ENCODE peak calls at places on chromosomes 13 and 19, in four cellular contexts. J is stomach, P is small intestine, M is transverse colon. L is an unnamed sample.

GRCh38 chr19:29515706-29516357 is 10.0 kb upstream of the VSTM2B start:
- DNase-seq in J (no peak), P (no peak), M (no peak), L (peak)

GRCh38 chr19:19554074-19555023 is 16.3 kb downstream of the CILP2 start:
- DNase-seq in J (peak), P (peak), M (peak), L (no peak)

GRCh38 chr13:31048521-31048920 is 113.2 kb downstream of the HSPH1 start:
- DNase-seq in J (no peak), P (no peak), M (no peak), L (no peak)

GRCh38 chr13:74778946-74779345 is 644.7 kb upstream of the KLF12 start:
- DNase-seq in J (no peak), P (no peak), M (no peak), L (no peak)

GRCh38 chr19:48961051-48961649 is 4.0 kb upstream of the FTL start:
- DNase-seq in J (no peak), P (no peak), M (peak), L (no peak)

GRCh38 chr13:34070006-34070405 is 252.1 kb downstream of the RFC3 start:
- DNase-seq in J (no peak), P (no peak), M (no peak), L (no peak)

GRCh38 chr19:49091391-49092038 is 6.3 kb downstream of the SNRNP70 start:
- DNase-seq in J (no peak), P (no peak), M (no peak), L (no peak)

GRCh38 chr13:33931397-33931987 is 113.5 kb downstream of the RFC3 start:
- DNase-seq in J (no peak), P (peak), M (no peak), L (no peak)

GRCh38 chr19:46413262-46414031 is at the start of gene CCDC8:
- DNase-seq in J (no peak), P (no peak), M (peak), L (peak)

GRCh38 chr13:102035969-102036368 is 365.9 kb downstream of the FGF14 start:
- DNase-seq in J (no peak), P (no peak), M (no peak), L (no peak)

GRCh38 chr19:39030854-39031367 is 1.4 kb downstream of the FBXO27 start:
- DNase-seq in J (no peak), P (no peak), M (no peak), L (no peak)
- H3K27ac ChIP-seq in J (peak), P (no peak), M (no peak), L (peak)

GRCh38 chr19:40588110-40588854 is 11.6 kb downstream of the SHKBP1 start:
- DNase-seq in J (no peak), P (no peak), M (no peak), L (no peak)

GRCh38 chr19:40585241-40585640 is 8.6 kb downstream of the SHKBP1 start:
- DNase-seq in J (no peak), P (no peak), M (no peak), L (no peak)

GRCh38 chr19:40585677-40586422 is 9.2 kb downstream of the SHKBP1 start:
- DNase-seq in J (no peak), P (no peak), M (no peak), L (no peak)

GRCh38 chr19:40588926-40589569 is 12.1 kb upstream of the LTBP4 start:
- DNase-seq in J (no peak), P (no peak), M (no peak), L (no peak)

GRCh38 chr19:40586611-40587010 is 9.9 kb downstream of the SHKBP1 start:
- DNase-seq in J (no peak), P (no peak), M (no peak), L (no peak)
- H3K27ac ChIP-seq in J (no peak), P (no peak), M (no peak), L (no peak)

DNA sequence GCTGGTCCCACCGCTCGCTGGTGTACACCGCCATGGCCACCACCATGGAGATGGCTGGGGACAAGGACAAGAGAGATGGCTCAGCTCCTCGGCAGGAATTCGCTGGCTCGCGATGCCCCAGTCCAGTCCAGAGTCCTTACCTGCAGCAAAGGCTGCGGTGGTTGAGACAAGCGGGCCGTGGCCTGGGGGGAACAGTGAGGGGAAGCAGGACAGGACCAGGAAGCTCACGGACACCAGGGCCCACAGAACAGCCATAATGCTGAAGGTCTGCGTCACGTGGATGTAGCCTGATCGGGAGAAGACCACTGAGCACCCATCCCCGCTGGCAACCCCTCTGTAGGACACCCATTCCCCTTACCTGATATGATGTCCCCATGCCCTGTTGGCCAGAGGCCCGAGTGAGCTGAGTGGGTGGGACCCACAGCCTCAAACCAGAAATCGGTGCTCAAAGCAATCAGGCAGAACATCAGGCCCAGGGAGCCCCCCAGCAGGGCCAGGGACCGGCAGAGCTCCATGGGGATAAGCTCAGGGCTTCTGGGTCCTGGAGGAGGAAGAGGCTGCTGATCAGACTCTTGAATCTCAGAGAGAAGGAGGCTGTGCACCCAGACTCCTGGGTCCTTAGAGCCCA is 319 bp downstream of the NKG7 start:
- DNase-seq in J (no peak), P (no peak), M (no peak), L (no peak)
- H3K27ac ChIP-seq in J (peak), P (peak), M (peak), L (no peak)

DNA sequence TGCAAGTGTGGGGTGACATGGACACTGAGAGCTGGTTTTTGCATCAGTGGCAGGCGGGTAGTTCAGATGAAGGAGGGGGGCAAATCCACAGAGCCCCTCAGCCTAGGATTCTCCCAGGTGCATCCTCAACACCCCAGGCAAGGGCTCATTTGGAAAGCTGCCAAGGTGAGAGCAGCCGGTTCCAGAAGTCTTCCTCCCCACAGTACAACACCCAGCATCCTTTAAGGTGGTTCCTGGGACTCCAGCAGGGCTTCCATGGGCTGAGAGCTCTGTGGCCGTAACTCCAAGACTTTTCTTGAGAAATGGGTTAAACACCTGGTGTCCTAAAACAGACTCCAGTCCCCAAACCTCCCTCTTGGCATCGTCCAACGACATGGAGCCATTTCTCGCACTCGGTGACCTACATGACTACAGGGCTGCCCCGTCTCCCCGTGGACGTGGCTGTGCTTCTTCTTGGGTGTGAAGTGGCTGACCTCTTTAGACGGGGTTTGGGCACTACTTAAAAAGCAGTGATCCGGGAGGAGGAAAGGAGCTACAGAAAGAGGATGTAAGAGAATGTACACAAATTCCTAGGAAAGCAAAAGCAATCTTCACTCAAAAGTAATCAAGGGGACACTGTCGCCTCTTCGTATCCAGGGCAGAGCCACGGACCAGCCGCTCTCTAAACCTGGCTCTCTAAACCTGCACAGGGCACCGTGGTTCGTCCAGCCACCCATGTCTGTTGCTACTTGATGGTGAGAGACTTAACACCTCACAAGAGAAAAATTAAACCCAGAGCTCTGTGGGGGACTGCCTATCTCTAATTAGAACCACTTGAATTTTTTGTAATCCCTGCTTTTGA is 25.5 kb downstream of the RANBP3 start:
- DNase-seq in J (no peak), P (no peak), M (no peak), L (no peak)
- H3K27ac ChIP-seq in J (peak), P (no peak), M (peak), L (no peak)

GRCh38 chr19:38792250-38793111 is 3.5 kb downstream of the LGALS7B start:
- DNase-seq in J (peak), P (no peak), M (peak), L (peak)
- H3K27ac ChIP-seq in J (peak), P (no peak), M (no peak), L (peak)